ENCODE peak calls at places on chromosomes 12 and 14, in six cellular contexts. W is neuronal stem cell, C is IMR-90, Z is H9, M is mesenchymal stem cell, T is H1. B is an unnamed sample.

GRCh38 chr14:59189281-59189821 is 884 bp downstream of the DAAM1 start:
- DNase-seq in T (no peak), W (peak; percentile 17), C (peak; percentile 18), Z (peak; percentile 28), M (no peak), B (peak; percentile 40)

GRCh38 chr14:50825307-50825706 is 5.7 kb downstream of the NIN start:
- DNase-seq in W (no peak), T (no peak), C (no peak), Z (no peak), M (no peak), B (no peak)

GRCh38 chr12:108647199-108647935 is 13.7 kb upstream of the SELPLG start:
- DNase-seq in C (no peak), M (no peak), W (no peak), T (no peak), Z (peak; percentile 27), B (no peak)

GRCh38 chr14:93944348-93945069 is 17.4 kb downstream of the FAM181A start:
- DNase-seq in C (no peak), M (no peak), Z (no peak), W (no peak), T (no peak), B (no peak)

GRCh38 chr14:104333903-104334811 is 195.8 kb downstream of the KIF26A start:
- DNase-seq in Z (no peak), T (no peak), W (no peak), M (no peak), C (no peak), B (no peak)

GRCh38 chr12:30753233-30753632 is 1.5 kb downstream of the CAPRIN2 start:
- DNase-seq in C (peak; percentile 39), W (peak; percentile 8), T (no peak), Z (peak; percentile 59), M (peak; percentile 75), B (no peak)

GRCh38 chr14:105525861-105526780 is at the start of gene TMEM121:
- DNase-seq in M (no peak), C (no peak), Z (peak; percentile 47), W (peak; percentile 63), T (no peak), B (peak; percentile 38)

GRCh38 chr14:79601579-79601978 is 609.7 kb downstream of the DIO2 start:
- DNase-seq in Z (no peak), M (no peak), T (no peak), W (no peak), C (no peak), B (no peak)

GRCh38 chr12:113770389-113770865 is 195.7 kb downstream of the RBM19 start:
- DNase-seq in Z (no peak), C (no peak), W (no peak), T (no peak), M (no peak), B (no peak)

GRCh38 chr14:104579507-104579906 is at the start of gene C14orf180:
- DNase-seq in M (no peak), C (no peak), Z (no peak), T (no peak), W (no peak), B (no peak)

GRCh38 chr14:96717116-96717515 is 80.1 kb upstream of the VRK1 start:
- DNase-seq in T (no peak), Z (no peak), M (no peak), W (no peak), C (no peak), B (no peak)

GRCh38 chr14:30385925-30386324 is 173.0 kb upstream of the G2E3 start:
- DNase-seq in C (no peak), W (no peak), T (no peak), M (no peak), Z (no peak), B (no peak)

GRCh38 chr12:42056130-42056529 is 88.5 kb downstream of the GXYLT1 start:
- DNase-seq in Z (no peak), M (no peak), T (no peak), W (no peak), C (no peak), B (no peak)

GRCh38 chr14:21711360-21711961 is 37.8 kb upstream of the OR4E1 start:
- DNase-seq in C (peak; percentile 53), T (no peak), M (peak; percentile 65), W (peak; percentile 30), Z (no peak), B (peak; percentile 72)

GRCh38 chr14:48731260-48731659 is 854.9 kb downstream of the RPS29 start:
- DNase-seq in Z (no peak), T (no peak), W (no peak), M (peak; percentile 7), C (peak; percentile 47), B (no peak)

GRCh38 chr12:132925597-132926416 is 30.3 kb downstream of the ZNF605 start:
- DNase-seq in W (no peak), Z (no peak), M (peak; percentile 6), T (no peak), C (no peak), B (no peak)

GRCh38 chr12:12717586-12718381 is 616 bp downstream of the CDKN1B start:
- DNase-seq in T (no peak), W (no peak), C (no peak), Z (peak; percentile 53), M (peak; percentile 41), B (peak; percentile 30)

GRCh38 chr12:106226884-106227640 is 20.8 kb downstream of the CKAP4 start:
- DNase-seq in C (peak; percentile 55), T (no peak), W (peak; percentile 56), M (peak; percentile 75), Z (peak; percentile 59), B (peak; percentile 43)

GRCh38 chr12:54936736-54937135 is 47.8 kb downstream of the TESPA1 start:
- DNase-seq in C (no peak), Z (no peak), M (no peak), W (no peak), T (no peak), B (no peak)

GRCh38 chr12:57775563-57776246 is 3.3 kb downstream of the EEF1AKMT3 start:
- DNase-seq in T (no peak), M (no peak), Z (no peak), C (no peak), W (no peak), B (no peak)

DNA sequence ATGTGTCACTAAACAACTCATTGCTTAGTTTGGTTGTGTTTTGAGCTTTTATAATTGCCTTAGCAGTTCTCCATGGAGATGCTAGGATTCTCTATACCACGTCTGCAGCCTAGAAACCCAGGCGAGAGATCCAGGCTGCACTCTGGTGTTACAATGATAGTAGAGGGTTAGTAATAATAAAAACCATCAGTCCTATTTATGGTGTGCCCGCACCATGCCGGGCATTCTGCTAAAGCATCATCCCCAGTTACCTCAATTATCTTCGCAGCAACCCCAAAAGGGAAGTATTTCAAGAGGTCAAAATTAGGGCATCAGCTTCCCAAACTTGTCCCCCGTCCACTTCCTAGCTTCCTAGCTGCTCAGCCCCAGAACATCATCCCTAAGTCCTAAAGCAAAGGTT is 3.2 kb downstream of the SYNE3 start:
- DNase-seq in T (no peak), Z (no peak), C (no peak), W (no peak), M (no peak), B (no peak)
- H4K91ac ChIP-seq in T (no peak overlapping the region), Z (no peak overlapping the region), C (no peak overlapping the region), W (no peak overlapping the region), M (no peak overlapping the region), B (no peak overlapping the region)

DNA sequence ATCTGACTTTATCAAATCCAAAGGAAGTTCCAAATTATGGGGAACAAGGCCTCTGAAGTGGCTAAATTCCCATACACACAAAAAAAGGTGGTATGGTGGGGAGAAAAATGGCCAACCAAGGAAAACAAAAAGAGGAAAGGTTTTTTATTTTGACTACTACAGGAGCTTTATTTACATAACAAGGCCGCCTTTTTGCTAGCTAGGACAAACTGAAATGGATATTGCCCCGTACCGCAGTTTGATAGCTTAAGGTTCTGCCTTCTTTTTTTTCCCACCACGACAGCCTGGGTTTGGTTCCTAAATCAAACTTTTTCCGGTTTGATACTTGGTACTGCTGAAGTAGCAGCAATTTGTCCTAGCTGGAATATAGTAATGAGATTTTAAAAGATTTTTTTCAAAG is 66.8 kb downstream of the COX16 start:
- DNase-seq in T (no peak), M (no peak), C (no peak), Z (no peak), W (no peak), B (no peak)
- H2BK5ac ChIP-seq in T (peak overlapping the region; percentile 68), M (no peak overlapping the region), C (no peak overlapping the region), Z (no peak overlapping the region), W (no peak overlapping the region), B (no peak overlapping the region)

DNA sequence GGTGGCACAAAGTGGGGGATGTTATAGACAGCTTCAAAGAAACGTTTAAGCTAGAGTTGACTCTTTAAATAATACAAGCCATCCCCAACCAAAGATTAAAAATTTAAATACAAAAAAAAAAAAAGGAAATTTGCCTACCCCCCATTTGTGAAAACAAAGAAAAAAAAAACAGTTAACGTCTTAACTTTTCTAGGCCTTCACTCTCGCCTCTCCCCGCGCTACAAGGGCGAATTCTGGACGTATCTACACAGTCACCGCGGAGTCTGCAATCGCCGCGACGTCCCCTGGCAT is 528 bp upstream of the NUDT4 start:
- DNase-seq in W (no peak), C (no peak), Z (no peak), T (no peak), M (no peak), B (no peak)
- H3K23ac ChIP-seq in W (peak overlapping the region; percentile 99), C (peak overlapping the region; percentile 99), Z (no peak overlapping the region), T (no peak overlapping the region), M (peak overlapping the region; percentile 14), B (no peak overlapping the region)

GRCh38 chr12:75389061-75389460 is 1.8 kb upstream of the GLIPR1L2 start:
- DNase-seq in C (peak; percentile 40), Z (no peak), T (no peak), M (peak; percentile 36), W (no peak), B (peak; percentile 16)
- H4K91ac ChIP-seq in C (no peak overlapping the region), Z (no peak overlapping the region), T (no peak overlapping the region), M (no peak overlapping the region), W (no peak overlapping the region), B (no peak overlapping the region)